ENCODE peak calls at places on chromosomes 1 and 21, in five cellular contexts. U, K, T, N and X are unnamed samples.

GRCh38 chr1:37948841-37949240 is 2.0 kb upstream of the INPP5B start:
- DNase-seq in T (no peak), K (no peak), U (no peak), N (no peak), X (no peak)

GRCh38 chr1:58585591-58586151 is 8.6 kb upstream of the TACSTD2 start:
- DNase-seq in T (no peak), U (no peak), K (no peak), N (no peak), X (peak; percentile 39)

GRCh38 chr1:82318921-82319320 is 518.2 kb downstream of the ADGRL2 start:
- DNase-seq in N (no peak), T (no peak), K (no peak), U (no peak), X (no peak)

GRCh38 chr1:216140650-216141547 is 282.3 kb downstream of the USH2A start:
- DNase-seq in U (no peak), N (no peak), T (no peak), K (no peak), X (no peak)

GRCh38 chr1:26788515-26788785 is 700 bp downstream of the PIGV start:
- DNase-seq in U (no peak), K (no peak), N (no peak), T (no peak), X (no peak)

GRCh38 chr1:41416081-41416480 is 54.8 kb downstream of the FOXO6 start:
- DNase-seq in T (no peak), N (no peak), U (no peak), K (no peak), X (no peak)

GRCh38 chr1:53370369-53370961 is 42.6 kb upstream of the LRP8 start:
- DNase-seq in N (no peak), K (no peak), T (no peak), U (no peak), X (no peak)

GRCh38 chr1:17676387-17677060 is 78.6 kb upstream of the ACTL8 start:
- DNase-seq in N (no peak), K (no peak), T (no peak), U (no peak), X (no peak)

GRCh38 chr1:4768553-4768952 is 114.1 kb downstream of the AJAP1 start:
- DNase-seq in T (no peak), U (peak; percentile 21), K (no peak), N (no peak), X (no peak)

GRCh38 chr1:235954306-235955283 is 87.9 kb upstream of the LYST start:
- DNase-seq in T (no peak), K (peak; percentile 87), U (no peak), N (peak; percentile 37), X (no peak)

GRCh38 chr1:6410248-6410893 is 9.3 kb downstream of the HES2 start:
- DNase-seq in U (no peak), N (peak; percentile 39), K (no peak), T (no peak), X (no peak)
- TF ChIP-seq ZBTB33 in U (no peak), N (no peak), K (no peak), T (no peak), X (no peak)

DNA sequence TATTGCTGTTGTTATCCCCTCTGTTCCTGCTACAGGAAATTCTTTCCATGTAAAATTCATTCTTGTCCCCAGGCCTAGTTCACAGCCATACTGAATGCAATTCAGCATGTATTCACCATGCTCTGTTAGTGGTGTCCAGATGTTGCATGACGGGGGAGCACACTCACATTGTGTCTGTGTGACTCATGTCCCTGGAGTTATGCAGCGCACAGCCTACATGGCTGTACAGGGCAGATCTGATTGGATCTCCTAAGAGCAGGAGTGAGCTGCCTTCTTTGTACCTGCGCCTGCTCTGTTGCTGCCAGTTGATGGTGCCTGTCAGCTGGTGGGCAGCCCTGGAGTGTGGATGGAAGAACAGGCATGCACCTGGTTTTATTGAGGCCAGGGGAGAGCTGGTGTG is 17.6 kb downstream of the HTR6 start:
- DNase-seq in U (no peak), T (peak; percentile 68), K (no peak), N (no peak), X (no peak)
- TF ChIP-seq ZBTB33 in U (no peak), T (no peak), K (no peak), N (no peak), X (no peak)

DNA sequence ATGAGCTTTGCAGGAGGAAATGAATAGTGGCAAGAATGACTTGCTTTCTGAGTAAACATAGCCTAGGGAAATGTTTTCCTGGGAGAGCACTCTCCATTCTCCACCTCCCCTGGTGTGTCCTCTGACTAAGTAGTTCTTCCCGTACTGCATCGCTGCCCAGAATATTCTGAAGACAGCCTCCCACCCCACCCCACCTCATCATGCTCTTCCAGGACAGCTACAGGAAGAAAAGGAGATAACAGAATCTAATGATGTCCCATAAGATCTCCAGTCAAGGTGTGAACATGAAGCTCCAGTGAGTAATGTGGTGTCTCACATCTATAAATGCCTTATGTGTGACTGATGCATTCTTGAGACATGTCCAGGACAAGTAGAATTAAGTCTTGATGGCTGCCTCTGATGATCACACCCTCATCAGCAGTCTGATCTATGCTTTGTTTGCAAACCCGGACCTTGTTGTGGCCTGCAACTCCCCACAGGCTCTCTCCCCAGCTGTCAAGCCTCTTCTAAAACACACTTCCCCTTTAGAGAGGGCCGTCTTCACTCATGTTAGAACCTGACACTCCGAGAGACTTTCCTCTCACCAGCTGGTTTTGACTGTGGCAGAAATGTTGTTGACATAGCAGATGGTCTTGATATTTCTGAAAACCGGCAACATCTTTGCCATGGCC is 183.0 kb downstream of the CYYR1 start:
- DNase-seq in K (no peak), U (no peak), T (no peak), N (no peak), X (peak; percentile 34)
- TF ChIP-seq ZBTB33 in K (no peak), U (no peak), T (no peak), N (no peak), X (no peak)

GRCh38 chr1:210201671-210202070 is 30.9 kb upstream of the SERTAD4 start:
- DNase-seq in N (no peak), U (no peak), T (no peak), K (no peak), X (no peak)
- TF ChIP-seq ZBTB33 in N (no peak), U (no peak), T (no peak), K (no peak), X (no peak)

GRCh38 chr1:246836647-246837046 is 95.1 kb downstream of the AHCTF1 start:
- DNase-seq in N (no peak), K (no peak), U (no peak), T (no peak), X (no peak)
- TF ChIP-seq ZBTB33 in N (no peak), K (no peak), U (no peak), T (no peak), X (no peak)

DNA sequence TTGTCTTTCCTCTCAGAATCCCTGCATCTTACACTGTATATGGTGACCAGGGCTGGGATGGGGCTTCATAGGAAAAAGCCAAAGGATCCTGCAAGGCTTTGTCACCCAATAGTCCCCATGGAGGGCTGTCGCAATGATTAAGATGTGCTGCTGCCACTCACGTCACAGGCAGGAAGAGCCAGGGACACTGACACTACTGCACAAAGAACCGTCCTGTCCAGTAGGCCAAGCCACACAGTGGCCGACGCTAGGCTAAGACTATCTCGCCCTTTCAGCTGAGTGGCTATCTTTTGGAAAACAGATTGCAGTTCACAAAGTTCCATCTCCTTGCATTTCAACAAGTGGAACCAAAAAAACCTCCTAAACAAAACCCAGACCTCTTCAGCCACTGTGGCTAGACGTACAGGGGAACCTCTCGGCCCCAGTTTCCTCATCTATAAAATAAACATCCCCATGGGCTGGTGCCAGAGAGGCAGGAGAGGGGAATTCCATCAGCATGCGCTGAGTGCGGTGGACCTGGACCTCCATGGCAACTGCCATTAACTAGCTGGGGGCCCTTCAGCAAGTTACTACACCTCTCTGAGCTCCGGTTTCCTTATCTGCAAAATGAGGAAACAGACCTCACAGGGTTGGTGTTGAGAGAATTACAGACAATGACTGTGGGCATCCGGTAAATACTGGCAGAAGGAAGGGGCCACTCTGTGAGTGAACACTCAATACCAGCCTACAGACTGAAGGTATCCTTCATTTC is 8.7 kb downstream of the CAPZB start:
- DNase-seq in U (no peak), K (peak; percentile 56), T (no peak), N (no peak), X (no peak)
- TF ChIP-seq ZBTB33 in U (no peak), K (no peak), T (no peak), N (no peak), X (no peak)

DNA sequence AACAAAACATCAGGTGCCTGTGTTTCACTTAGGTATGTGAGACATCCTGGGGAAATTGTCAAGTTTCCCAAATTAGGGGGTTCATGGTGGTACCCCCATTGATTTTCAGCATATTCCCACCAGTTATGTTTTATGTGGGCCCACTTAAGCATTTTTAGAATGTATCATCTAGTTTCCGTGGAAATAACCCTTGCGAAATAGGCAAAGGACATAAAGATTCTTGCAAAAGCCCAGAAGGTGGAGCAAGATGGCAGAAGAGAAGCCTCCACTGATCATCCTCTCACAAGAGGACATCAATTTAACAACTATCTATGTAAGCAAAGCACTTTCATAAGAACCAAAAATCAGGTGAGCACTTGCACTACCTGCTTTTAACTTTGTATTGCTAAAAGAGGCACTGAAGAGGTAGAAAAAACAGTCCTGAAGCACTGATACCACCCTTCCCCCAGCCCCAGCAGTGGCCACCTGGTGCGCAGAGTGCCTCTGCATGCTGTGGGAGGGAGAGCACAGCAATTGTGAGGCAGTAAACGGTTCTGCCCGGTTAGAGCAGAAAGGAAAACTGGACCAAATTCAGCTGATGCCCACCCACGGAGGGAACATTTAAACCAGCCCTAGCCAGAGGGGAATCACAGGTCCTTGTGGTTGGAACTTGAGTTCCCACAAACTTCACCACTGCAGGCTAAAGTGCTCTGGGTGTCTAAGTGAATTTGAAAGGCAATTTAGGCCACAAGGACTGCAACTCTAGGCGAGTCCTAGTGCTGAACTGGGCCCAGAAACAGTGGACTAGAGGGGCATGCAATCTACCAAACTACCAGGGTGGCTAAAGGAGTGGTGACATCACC is 23.2 kb downstream of the MCOLN2 start:
- DNase-seq in T (no peak), N (no peak), U (no peak), K (no peak), X (no peak)
- TF ChIP-seq ZBTB33 in T (no peak), N (no peak), U (no peak), K (no peak), X (no peak)

DNA sequence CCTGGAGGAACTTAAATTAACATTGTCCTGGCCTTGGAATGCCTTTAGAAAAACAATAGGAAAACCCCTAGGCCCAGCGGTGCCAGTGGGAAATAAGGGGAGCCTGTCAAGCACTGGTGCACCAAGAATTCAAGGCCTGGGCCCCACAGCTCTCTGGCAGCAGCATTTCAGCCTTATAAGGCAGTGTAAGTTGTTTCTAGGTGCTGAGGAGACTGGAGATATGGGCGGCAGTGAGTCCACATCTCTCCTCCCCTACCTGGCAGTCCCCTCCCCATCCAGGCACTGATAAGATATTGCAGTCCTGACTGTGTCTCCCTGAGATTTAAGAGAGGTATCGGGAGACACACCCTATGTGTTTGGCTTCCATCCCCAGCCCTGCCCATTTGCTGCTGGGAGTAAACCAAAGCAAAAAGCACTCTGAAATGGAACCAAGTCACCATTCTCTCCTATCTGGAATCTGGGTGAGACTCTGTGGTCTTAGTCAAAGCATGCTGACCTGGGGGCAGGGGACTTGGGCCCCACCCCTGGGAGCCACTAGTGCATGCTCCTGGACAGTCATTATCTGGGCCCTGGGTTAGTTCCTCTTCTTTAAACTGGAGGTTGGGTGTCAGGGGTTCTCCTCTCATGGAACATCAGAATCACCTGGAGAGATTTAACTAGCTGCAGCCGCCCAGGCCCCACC is 30.5 kb downstream of the DEGS1 start:
- DNase-seq in U (peak; percentile 60), T (no peak), K (no peak), N (no peak), X (no peak)
- TF ChIP-seq ZBTB33 in U (no peak), T (no peak), K (no peak), N (no peak), X (no peak)